ENCODE peak calls at places on chromosomes 11 and 22, in eight cellular contexts. R is astrocyte of the spinal cord; C is T-helper 17 cell; F is non-pigmented ciliary epithelial cell; A is amniotic stem cell; G is HS-5; S is stimulated activated naive CD8-positive, alpha-beta T cell treated with anti-CD3 and anti-CD28 coated beads, Interleukin-15, amount 100 ng/mL, for 72 hours; P is fibroblast of the aortic adventitia. D is an unnamed sample.

GRCh38 chr11:12771875-12772274 is 97.7 kb downstream of the TEAD1 start:
- DNase-seq in R (no peak), A (no peak), G (no peak), F (no peak), P (peak; percentile 79), S (no peak), C (no peak), D (no peak)

GRCh38 chr11:36186340-36186739 is 102.9 kb downstream of the COMMD9 start:
- DNase-seq in S (no peak), A (no peak), R (peak; percentile 86), F (no peak), G (no peak), P (peak; percentile 94), C (no peak), D (no peak)

GRCh38 chr11:102453286-102453797 is 777 bp upstream of the TMEM123 start:
- DNase-seq in R (no peak), C (no peak), S (peak; percentile 28), P (no peak), A (no peak), F (no peak), G (no peak), D (no peak)

GRCh38 chr11:86246293-86246675 is 1.7 kb downstream of the EED start:
- DNase-seq in R (no peak), S (no peak), F (no peak), G (no peak), A (no peak), P (peak; percentile 8), C (no peak), D (no peak)

GRCh38 chr22:25643232-25644000 is 78.9 kb downstream of the GRK3 start:
- DNase-seq in G (no peak), A (no peak), F (no peak), P (no peak), R (no peak), C (no peak), S (no peak), D (peak; percentile 46)

GRCh38 chr11:35548925-35549561 is 23.6 kb upstream of the PAMR1 start:
- DNase-seq in S (no peak), C (no peak), F (no peak), A (no peak), G (no peak), R (peak; percentile 32), P (peak; percentile 47), D (no peak)

GRCh38 chr11:63843042-63843441 is 4.1 kb downstream of the MARK2 start:
- DNase-seq in G (no peak), P (peak; percentile 23), R (no peak), F (no peak), C (no peak), S (no peak), A (no peak), D (no peak)

GRCh38 chr11:74754507-74755255 is 6.0 kb downstream of the RNF169 start:
- DNase-seq in R (peak; percentile 81), S (no peak), G (peak; percentile 89), P (peak; percentile 85), A (peak; percentile 62), F (peak; percentile 78), C (no peak), D (peak; percentile 20)

GRCh38 chr11:17658211-17658610 is 61.2 kb upstream of the MYOD1 start:
- DNase-seq in F (no peak), A (no peak), P (no peak), C (no peak), R (no peak), S (no peak), G (no peak), D (no peak)

GRCh38 chr22:48528221-48528915 is 1299.3 kb downstream of the BRD1 start:
- DNase-seq in C (no peak), R (no peak), F (no peak), S (no peak), G (no peak), A (no peak), P (no peak), D (no peak)

GRCh38 chr11:119078675-119079420 is 5.8 kb upstream of the HMBS start:
- DNase-seq in P (no peak), G (no peak), S (no peak), A (no peak), F (no peak), R (no peak), C (no peak), D (no peak)

GRCh38 chr22:36493690-36494110 is 12.3 kb upstream of the TXN2 start:
- DNase-seq in G (no peak), R (no peak), P (no peak), A (no peak), C (no peak), S (no peak), F (no peak), D (peak; percentile 63)

GRCh38 chr11:44348114-44348513 is 38.2 kb upstream of the ALX4 start:
- DNase-seq in G (no peak), S (no peak), C (no peak), P (no peak), F (no peak), R (no peak), A (no peak), D (no peak)

GRCh38 chr11:29162490-29162889 is 854.3 kb downstream of the KCNA4 start:
- DNase-seq in S (no peak), P (peak; percentile 29), R (no peak), G (no peak), A (no peak), C (no peak), F (no peak), D (no peak)

GRCh38 chr22:17846326-17846992 is 72.2 kb upstream of the BID start:
- DNase-seq in P (peak; percentile 82), R (no peak), A (no peak), S (no peak), G (no peak), C (no peak), F (no peak), D (no peak)

GRCh38 chr11:47259178-47259977 is 1.6 kb downstream of the NR1H3 start:
- DNase-seq in A (no peak), R (peak; percentile 35), G (no peak), C (no peak), S (peak; percentile 38), F (no peak), P (peak; percentile 50), D (no peak)

GRCh38 chr22:49577168-49578060 is 250.3 kb downstream of the BRD1 start:
- DNase-seq in S (no peak), C (no peak), A (no peak), P (no peak), R (no peak), G (no peak), F (no peak), D (no peak)